ENCODE peak calls at places on chromosome 9, in eight cellular contexts. G is iris pigment epithelial cell; N is fibroblast of pulmonary artery; K is heart right ventricle; D is epithelial cell of esophagus; A is CD8-positive, alpha-beta memory T cell; V is mesothelial cell of epicardium; Q is hepatocyte. B is an unnamed sample.

GRCh38 chr9:96514108-96514824 is 64.3 kb downstream of the HABP4 start:
- DNase-seq in G (peak; percentile 87), N (peak; percentile 56), K (no peak), D (peak; percentile 64), A (no peak), V (no peak), Q (no peak), B (no peak)

GRCh38 chr9:109574061-109574882 is 76.2 kb upstream of the PTPN3 start:
- DNase-seq in G (peak; percentile 64), N (peak; percentile 75), K (peak; percentile 48), D (peak; percentile 67), A (no peak), V (no peak), Q (peak; percentile 82), B (no peak)

GRCh38 chr9:73577867-73578266 is 426.2 kb downstream of the ANXA1 start:
- DNase-seq in G (peak; percentile 88), N (peak; percentile 39), K (no peak), D (peak; percentile 71), A (no peak), V (peak; percentile 39), Q (peak; percentile 36), B (no peak)

GRCh38 chr9:14652729-14653377 is 40.4 kb downstream of the ZDHHC21 start:
- DNase-seq in G (peak; percentile 28), N (peak; percentile 29), K (no peak), D (peak; percentile 20), A (no peak), V (no peak), Q (peak; percentile 66), B (no peak)

GRCh38 chr9:106758911-106759310 is 104.1 kb upstream of the ZNF462 start:
- DNase-seq in G (peak; percentile 11), N (no peak), K (no peak), D (peak; percentile 44), A (no peak), V (no peak), Q (no peak), B (no peak)

GRCh38 chr9:34413229-34413852 is 36.6 kb upstream of the MYORG start:
- DNase-seq in G (peak; percentile 45), N (peak; percentile 70), K (peak; percentile 40), D (peak; percentile 63), A (no peak), V (peak; percentile 83), Q (peak; percentile 76), B (no peak)

GRCh38 chr9:84708400-84708799 is 38.9 kb downstream of the NTRK2 start:
- DNase-seq in G (no peak), N (no peak), K (no peak), D (no peak), A (no peak), V (no peak), Q (no peak), B (no peak)

GRCh38 chr9:36842560-36843530 is 191.2 kb downstream of the PAX5 start:
- DNase-seq in G (no peak), N (no peak), K (no peak), D (no peak), A (no peak), V (no peak), Q (no peak), B (no peak)

GRCh38 chr9:137294684-137295312 is 7.3 kb downstream of the NRARP start:
- DNase-seq in G (peak; percentile 51), N (peak; percentile 58), K (no peak), D (peak; percentile 51), A (no peak), V (no peak), Q (peak; percentile 56), B (peak; percentile 60)

GRCh38 chr9:89059925-89060506 is 68.7 kb downstream of the S1PR3 start:
- DNase-seq in G (no peak), N (no peak), K (no peak), D (no peak), A (no peak), V (no peak), Q (no peak), B (no peak)

GRCh38 chr9:124940521-124940893 is 376 bp downstream of the GOLGA1 start:
- DNase-seq in G (no peak), N (no peak), K (no peak), D (no peak), A (no peak), V (no peak), Q (no peak), B (no peak)

GRCh38 chr9:70484232-70485130 is 70.0 kb upstream of the KLF9 start:
- DNase-seq in G (peak; percentile 90), N (peak; percentile 95), K (peak; percentile 67), D (peak; percentile 85), A (peak; percentile 37), V (no peak), Q (peak; percentile 74), B (no peak)

GRCh38 chr9:14018061-14018460 is 295.9 kb downstream of the NFIB start:
- DNase-seq in G (peak; percentile 92), N (peak; percentile 82), K (no peak), D (peak; percentile 78), A (no peak), V (no peak), Q (peak; percentile 24), B (no peak)

GRCh38 chr9:128555180-128555721 is 2.9 kb downstream of the SPTAN1 start:
- DNase-seq in G (peak; percentile 84), N (peak; percentile 83), K (no peak), D (peak; percentile 86), A (no peak), V (no peak), Q (peak; percentile 73), B (no peak)

GRCh38 chr9:127091526-127091925 is 30.9 kb downstream of the ANGPTL2 start:
- DNase-seq in G (no peak), N (no peak), K (no peak), D (no peak), A (no peak), V (no peak), Q (no peak), B (no peak)

GRCh38 chr9:97468658-97469448 is 32.6 kb upstream of the TMOD1 start:
- DNase-seq in G (peak; percentile 58), N (peak; percentile 79), K (peak; percentile 85), D (peak; percentile 65), A (peak; percentile 1), V (peak; percentile 64), Q (peak; percentile 72), B (peak; percentile 85)

GRCh38 chr9:36328798-36329411 is 70.7 kb upstream of the GNE start:
- DNase-seq in G (peak; percentile 75), N (peak; percentile 88), K (peak; percentile 65), D (peak; percentile 78), A (peak; percentile 55), V (no peak), Q (peak; percentile 80), B (no peak)

GRCh38 chr9:37061763-37062162 is 27.7 kb upstream of the PAX5 start:
- DNase-seq in G (no peak), N (peak; percentile 36), K (no peak), D (no peak), A (no peak), V (no peak), Q (peak; percentile 15), B (no peak)

GRCh38 chr9:108618906-108619550 is 236.8 kb downstream of the ACTL7B start:
- DNase-seq in G (peak; percentile 4), N (no peak), K (no peak), D (no peak), A (no peak), V (no peak), Q (no peak), B (no peak)

GRCh38 chr9:96618209-96619108 is 1.2 kb downstream of the CDC14B start:
- DNase-seq in G (peak; percentile 74), N (peak; percentile 48), K (peak; percentile 40), D (peak; percentile 71), A (peak; percentile 7), V (peak; percentile 55), Q (peak; percentile 77), B (peak; percentile 70)

GRCh38 chr9:72160446-72161123 is 11.3 kb downstream of the GDA start:
- DNase-seq in G (no peak), N (no peak), K (no peak), D (no peak), A (no peak), V (no peak), Q (no peak), B (no peak)

GRCh38 chr9:118578467-118578866 is 790.8 kb downstream of the BRINP1 start:
- DNase-seq in G (peak; percentile 82), N (peak; percentile 41), K (no peak), D (peak; percentile 75), A (no peak), V (no peak), Q (no peak), B (no peak)

B was measured in Right ventricle myocardium inferior.